ENCODE peak calls at places on chromosome 13, in five cellular contexts. R, L, T, K and E are unnamed samples.

GRCh38 chr13:40666905-40667621 is 622 bp upstream of the FOXO1 start:
- DNase-seq in R (peak; percentile 94), L (peak; percentile 78), T (peak; percentile 57), K (peak; percentile 84), E (no peak)

GRCh38 chr13:74206061-74206561 is 71.9 kb upstream of the KLF12 start:
- DNase-seq in R (no peak), L (peak; percentile 40), T (no peak), K (peak; percentile 32), E (peak; percentile 8)

GRCh38 chr13:43031881-43032280 is 8.5 kb downstream of the DNAJC15 start:
- DNase-seq in R (no peak), L (no peak), T (no peak), K (no peak), E (no peak)

GRCh38 chr13:112895521-112896465 is 73.2 kb upstream of the MCF2L start:
- DNase-seq in R (peak; percentile 76), L (no peak), T (no peak), K (no peak), E (no peak)

GRCh38 chr13:96130818-96131217 is 40.9 kb downstream of the HS6ST3 start:
- DNase-seq in R (no peak), L (peak; percentile 2), T (no peak), K (peak; percentile 27), E (no peak)

GRCh38 chr13:30135351-30135750 is 172.0 kb downstream of the KATNAL1 start:
- DNase-seq in R (no peak), L (no peak), T (no peak), K (no peak), E (no peak)

GRCh38 chr13:94329754-94330551 is 149.5 kb downstream of the DCT start:
- DNase-seq in R (no peak), L (no peak), T (no peak), K (no peak), E (no peak)

GRCh38 chr13:83515267-83515666 is 367.0 kb downstream of the SLITRK1 start:
- DNase-seq in R (no peak), L (no peak), T (no peak), K (no peak), E (no peak)

GRCh38 chr13:101127741-101128353 is 288.5 kb downstream of the NALCN start:
- DNase-seq in R (no peak), L (peak; percentile 50), T (peak; percentile 14), K (peak; percentile 73), E (peak; percentile 63)

GRCh38 chr13:39144941-39145533 is 106.8 kb downstream of the NHLRC3 start:
- DNase-seq in R (no peak), L (peak; percentile 73), T (peak; percentile 17), K (peak; percentile 82), E (peak; percentile 80)

GRCh38 chr13:107138987-107139386 is 571.0 kb upstream of the ARGLU1 start:
- DNase-seq in R (no peak), L (no peak), T (no peak), K (no peak), E (no peak)

GRCh38 chr13:88802886-88803285 is 1131.7 kb downstream of the SLITRK5 start:
- DNase-seq in R (no peak), L (peak; percentile 57), T (no peak), K (no peak), E (no peak)

GRCh38 chr13:100098445-100099116 is 9.7 kb downstream of the PCCA start:
- DNase-seq in R (no peak), L (peak; percentile 21), T (no peak), K (no peak), E (no peak)

GRCh38 chr13:46134961-46135522 is 30.2 kb upstream of the CPB2 start:
- DNase-seq in R (no peak), L (peak; percentile 77), T (no peak), K (peak; percentile 18), E (no peak)

GRCh38 chr13:93752506-93752905 is 525.9 kb downstream of the GPC6 start:
- DNase-seq in R (no peak), L (no peak), T (no peak), K (no peak), E (no peak)

GRCh38 chr13:29908411-29908810 is 58.0 kb upstream of the UBL3 start:
- DNase-seq in R (no peak), L (no peak), T (no peak), K (no peak), E (no peak)

GRCh38 chr13:113759525-113760137 is 605 bp downstream of the TMEM255B start:
- DNase-seq in R (peak; percentile 81), L (peak; percentile 18), T (no peak), K (peak; percentile 58), E (peak; percentile 31)

GRCh38 chr13:99288069-99288468 is 19.1 kb downstream of the GPR183 start:
- DNase-seq in R (no peak), L (no peak), T (no peak), K (no peak), E (no peak)

GRCh38 chr13:46165485-46166220 is 16.3 kb downstream of the LCP1 start:
- DNase-seq in R (no peak), L (no peak), T (no peak), K (no peak), E (no peak)

GRCh38 chr13:20134732-20135131 is 26.1 kb downstream of the GJA3 start:
- DNase-seq in R (no peak), L (no peak), T (no peak), K (no peak), E (no peak)

GRCh38 chr13:88651531-88651930 is 980.4 kb downstream of the SLITRK5 start:
- DNase-seq in R (no peak), L (no peak), T (no peak), K (no peak), E (no peak)

GRCh38 chr13:66345988-66346387 is 884.1 kb downstream of the PCDH9 start:
- DNase-seq in R (no peak), L (no peak), T (no peak), K (no peak), E (no peak)

GRCh38 chr13:104782741-104783140 is 1716.5 kb upstream of the SLC10A2 start:
- DNase-seq in R (no peak), L (no peak), T (no peak), K (no peak), E (no peak)

GRCh38 chr13:60619461-60619860 is 222.4 kb downstream of the TDRD3 start:
- DNase-seq in R (no peak), L (no peak), T (no peak), K (no peak), E (no peak)

GRCh38 chr13:82634946-82635345 is 1247.3 kb downstream of the SLITRK1 start:
- DNase-seq in R (no peak), L (no peak), T (no peak), K (no peak), E (no peak)

GRCh38 chr13:114100446-114101320 is 31.7 kb downstream of the RASA3 start:
- DNase-seq in R (peak; percentile 73), L (no peak), T (no peak), K (no peak), E (peak; percentile 7)

GRCh38 chr13:50200988-50201387 is 185.7 kb downstream of the KCNRG start:
- DNase-seq in R (no peak), L (no peak), T (peak; percentile 13), K (no peak), E (no peak)

GRCh38 chr13:95710313-95710712 is 33.4 kb downstream of the DNAJC3 start:
- DNase-seq in R (no peak), L (no peak), T (no peak), K (no peak), E (no peak)

DNA sequence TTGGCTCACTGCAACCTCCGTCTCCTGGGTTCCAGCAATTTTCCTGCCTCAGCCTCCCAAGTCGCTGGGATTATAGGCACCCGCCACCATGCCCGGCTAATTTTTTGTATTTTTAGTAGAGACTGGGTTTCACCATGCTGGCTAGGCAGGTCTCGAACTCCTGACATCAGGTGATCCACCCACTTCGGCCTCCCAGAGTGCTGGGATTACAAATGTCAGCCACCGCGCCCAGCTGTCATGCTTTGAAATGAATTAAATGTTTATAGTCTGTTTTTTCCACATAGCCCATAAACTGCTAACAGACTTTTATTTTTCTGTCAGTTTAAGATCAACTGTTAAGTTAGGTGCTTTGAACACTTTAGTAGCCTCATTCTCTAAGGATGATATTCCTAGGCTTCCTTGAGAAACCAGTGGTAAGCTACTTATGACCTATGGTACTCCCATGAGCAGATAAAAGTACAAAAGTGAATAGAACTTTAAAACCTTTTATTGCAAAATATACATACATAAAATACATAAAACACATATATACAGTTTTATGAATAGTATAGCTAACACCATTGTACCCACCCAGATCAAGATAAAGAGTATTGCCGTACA is 13.6 kb downstream of the TPP2 start:
- DNase-seq in R (no peak), L (no peak), T (no peak), K (no peak), E (no peak)
- H3K36me3 ChIP-seq in R (peaks cover 32% of the 10 kb centered on the region), L (peaks cover 5% of the 10 kb centered on the region), T (peaks cover 88% of the 10 kb centered on the region), K (peaks cover 13% of the 10 kb centered on the region), E (peaks cover 43% of the 10 kb centered on the region)

DNA sequence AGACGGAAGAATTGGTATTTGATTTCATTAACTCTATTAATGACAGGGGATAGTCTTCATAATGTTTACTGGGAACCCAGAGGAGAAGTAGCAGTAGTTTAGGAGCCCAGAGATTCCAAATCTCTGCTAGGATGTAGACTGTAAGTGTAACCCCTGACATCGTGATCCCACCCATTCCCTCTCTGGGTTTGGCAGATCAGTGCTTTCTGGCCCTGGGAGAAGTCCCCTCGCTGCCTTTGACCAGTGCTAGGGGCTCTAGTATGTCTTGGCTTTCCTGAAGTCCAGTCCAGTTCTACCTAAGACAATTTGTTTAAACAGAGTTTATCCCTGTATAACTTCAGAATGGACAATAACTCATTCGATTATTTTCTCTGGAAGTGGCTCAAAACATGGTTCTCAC is 11.6 kb downstream of the KLF5 start:
- DNase-seq in R (no peak), L (no peak), T (no peak), K (no peak), E (no peak)
- H3K4me1 ChIP-seq in R (no peaks in the 10 kb centered on the region), L (peaks cover 11% of the 10 kb centered on the region), T (no peaks in the 10 kb centered on the region), K (no peaks in the 10 kb centered on the region), E (peaks cover 46% of the 10 kb centered on the region)

GRCh38 chr13:97855570-97855970 is 97.9 kb upstream of the IPO5 start:
- DNase-seq in R (no peak), L (peak; percentile 71), T (peak; percentile 58), K (peak; percentile 88), E (peak; percentile 76)
- H3K4me3 ChIP-seq in R (no peak overlapping the region), L (no peak overlapping the region), T (no peak overlapping the region), K (no peak overlapping the region), E (no peak overlapping the region)

GRCh38 chr13:110236431-110236830 is 70.5 kb downstream of the COL4A1 start:
- DNase-seq in R (no peak), L (no peak), T (no peak), K (no peak), E (no peak)
- H3K36me3 ChIP-seq in R (no peaks in the 10 kb centered on the region), L (no peaks in the 10 kb centered on the region), T (no peaks in the 10 kb centered on the region), K (no peaks in the 10 kb centered on the region), E (no peaks in the 10 kb centered on the region)

GRCh38 chr13:33677215-33677614 is 140.7 kb upstream of the RFC3 start:
- DNase-seq in R (no peak), L (no peak), T (no peak), K (no peak), E (no peak)
- H3K4me1 ChIP-seq in R (peaks cover 20% of the 10 kb centered on the region), L (no peaks in the 10 kb centered on the region), T (no peaks in the 10 kb centered on the region), K (no peaks in the 10 kb centered on the region), E (no peaks in the 10 kb centered on the region)